ENCODE peak calls at places on chromosomes 6 and 20, in ten cellular contexts. T, N, P, H, C, U, O, F, D and Q are unnamed samples.

GRCh38 chr20:17878912-17879602 is 89.5 kb downstream of the SNX5 start:
- DNase-seq in T (no peak), H (no peak), N (no peak), F (no peak), D (no peak), O (no peak), P (no peak), U (no peak), C (no peak), Q (no peak)

GRCh38 chr6:135030532-135031178 is 24.0 kb downstream of the HBS1L start:
- DNase-seq in D (no peak), O (no peak), C (no peak), U (no peak), H (no peak), F (no peak), P (no peak), T (no peak), N (no peak), Q (no peak)

GRCh38 chr6:119390276-119390793 is 40.8 kb upstream of the MAN1A1 start:
- DNase-seq in D (no peak), H (no peak), F (peak), C (no peak), U (no peak), P (no peak), N (no peak), T (no peak), O (no peak), Q (no peak)

GRCh38 chr20:19654906-19655305 is 103.2 kb upstream of the RIN2 start:
- DNase-seq in T (no peak), F (no peak), C (no peak), P (no peak), D (no peak), H (no peak), U (no peak), O (no peak), N (no peak), Q (no peak)

GRCh38 chr6:10256113-10256690 is 158.7 kb downstream of the TFAP2A start:
- DNase-seq in D (no peak), N (peak), T (no peak), C (peak), F (no peak), P (peak), U (no peak), O (no peak), H (no peak), Q (no peak)

GRCh38 chr6:32445321-32445854 is 5.7 kb downstream of the HLA-DRA start:
- DNase-seq in N (no peak), D (no peak), C (no peak), H (no peak), F (no peak), O (no peak), P (no peak), T (no peak), U (no peak), Q (no peak)

GRCh38 chr6:41576667-41577066 is 30.5 kb downstream of the FOXP4 start:
- DNase-seq in O (no peak), C (no peak), N (no peak), F (no peak), D (no peak), H (no peak), U (no peak), P (no peak), T (no peak), Q (no peak)

GRCh38 chr6:3506751-3507388 is 50.0 kb upstream of the SLC22A23 start:
- DNase-seq in H (no peak), C (no peak), P (no peak), O (no peak), T (no peak), D (no peak), U (no peak), F (no peak), N (no peak), Q (no peak)

GRCh38 chr6:80457044-80457933 is 350.8 kb downstream of the BCKDHB start:
- DNase-seq in U (peak), D (no peak), P (peak), N (no peak), C (peak), F (peak), T (no peak), O (no peak), H (peak), Q (no peak)

GRCh38 chr6:5141046-5141445 is 55.9 kb downstream of the PPP1R3G start:
- DNase-seq in C (no peak), H (no peak), U (no peak), D (no peak), P (no peak), O (no peak), T (no peak), F (no peak), N (no peak), Q (no peak)

GRCh38 chr20:46695888-46696287 is 6.6 kb upstream of the TP53RK start:
- DNase-seq in F (no peak), T (no peak), U (no peak), H (peak), C (peak), D (no peak), O (no peak), N (no peak), P (no peak), Q (no peak)

GRCh38 chr20:46757754-46758678 is 48.6 kb downstream of the SLC2A10 start:
- DNase-seq in D (peak), H (peak), N (peak), P (peak), C (peak), O (peak), F (peak), U (peak), T (no peak), Q (peak)

GRCh38 chr6:43793154-43793874 is 23.3 kb downstream of the VEGFA start:
- DNase-seq in O (no peak), U (no peak), N (no peak), H (no peak), C (no peak), D (no peak), P (no peak), F (no peak), T (no peak), Q (no peak)

GRCh38 chr20:43124261-43124660 is 65.4 kb downstream of the PTPRT start:
- DNase-seq in U (no peak), O (no peak), N (no peak), H (no peak), P (no peak), T (no peak), F (no peak), C (no peak), D (no peak), Q (no peak)